ENCODE peak calls at places on chromosomes 13 and 19, in nine cellular contexts. X is nucleus accumbens; R is NCI-H1092 treated with DMSO at 0.1 percent for 48 hours; K is skeletal muscle cell; N is stimulated activated CD8-positive, alpha-beta memory T cell treated with anti-CD3 and anti-CD28 coated beads, Interleukin-15, amount 100 ng/mL, for 24 hours; E is GM12865; Q is DMS53; L is GM12891; H is activated T-cell treated with anti-CD3 and anti-CD28 coated beads for 1 hour. A is an unnamed sample.

GRCh38 chr19:42568006-42568405 is 26.7 kb downstream of the CEACAM8 start:
- DNase-seq in X (no peak), R (no peak), K (no peak), N (no peak), E (no peak), Q (no peak), L (no peak), H (no peak), A (no peak)

GRCh38 chr13:59684105-59684504 is 479.6 kb downstream of the DIAPH3 start:
- DNase-seq in X (no peak), R (no peak), K (no peak), N (no peak), E (no peak), Q (no peak), L (no peak), H (no peak), A (no peak)

GRCh38 chr19:11261902-11262839 is at the start of gene DOCK6:
- DNase-seq in X (no peak), R (no peak), K (no peak), N (no peak), E (peak), Q (peak), L (peak), H (no peak), A (peak)

GRCh38 chr13:49540552-49540951 is 44.8 kb downstream of the PHF11 start:
- DNase-seq in X (no peak), R (no peak), K (peak), N (no peak), E (peak), Q (peak), L (no peak), H (no peak), A (no peak)

GRCh38 chr13:23469901-23470525 is 36.5 kb upstream of the SACS start:
- DNase-seq in X (no peak), R (no peak), K (peak), N (no peak), E (peak), Q (no peak), L (no peak), H (no peak), A (peak)

GRCh38 chr19:35476149-35476548 is 14.1 kb downstream of the KRTDAP start:
- DNase-seq in X (no peak), R (no peak), K (no peak), N (no peak), E (peak), Q (peak), L (no peak), H (no peak), A (no peak)

GRCh38 chr13:103695320-103695719 is 629.1 kb upstream of the SLC10A2 start:
- DNase-seq in X (no peak), R (no peak), K (no peak), N (no peak), E (no peak), Q (no peak), L (no peak), H (no peak), A (no peak)

GRCh38 chr19:1133471-1133929 is 29.7 kb downstream of the GPX4 start:
- DNase-seq in X (no peak), R (no peak), K (no peak), N (no peak), E (peak), Q (no peak), L (no peak), H (peak), A (peak)

GRCh38 chr13:75872970-75873369 is 236.8 kb downstream of the LMO7 start:
- DNase-seq in X (no peak), R (no peak), K (no peak), N (no peak), E (no peak), Q (no peak), L (no peak), H (no peak), A (no peak)

GRCh38 chr13:48412881-48413351 is at the start of gene LPAR6:
- DNase-seq in X (no peak), R (no peak), K (peak), N (no peak), E (no peak), Q (no peak), L (no peak), H (no peak), A (peak)

GRCh38 chr13:29270536-29271045 is 324.9 kb downstream of the SLC7A1 start:
- DNase-seq in X (no peak), R (no peak), K (no peak), N (no peak), E (no peak), Q (no peak), L (no peak), H (no peak), A (no peak)

GRCh38 chr19:33000910-33001309 is 28.9 kb downstream of the FAAP24 start:
- DNase-seq in X (no peak), R (no peak), K (no peak), N (no peak), E (no peak), Q (no peak), L (no peak), H (no peak), A (no peak)

GRCh38 chr13:65594255-65594654 is 1635.9 kb downstream of the PCDH9 start:
- DNase-seq in X (no peak), R (no peak), K (peak), N (no peak), E (no peak), Q (no peak), L (no peak), H (no peak), A (no peak)

GRCh38 chr13:25630327-25630726 is 258.6 kb downstream of the ATP8A2 start:
- DNase-seq in X (no peak), R (no peak), K (no peak), N (no peak), E (no peak), Q (no peak), L (no peak), H (no peak), A (peak)

GRCh38 chr13:76552807-76553206 is 333.4 kb downstream of the KCTD12 start:
- DNase-seq in X (no peak), R (no peak), K (no peak), N (no peak), E (no peak), Q (no peak), L (no peak), H (no peak), A (no peak)

GRCh38 chr13:35995136-35995535 is 136.0 kb downstream of the DCLK1 start:
- DNase-seq in X (no peak), R (no peak), K (no peak), N (no peak), E (no peak), Q (no peak), L (no peak), H (no peak), A (no peak)

GRCh38 chr19:55641376-55642152 is 762 bp downstream of the ZNF580 start:
- DNase-seq in X (no peak), R (no peak), K (no peak), N (no peak), E (peak), Q (peak), L (no peak), H (no peak), A (peak)

GRCh38 chr19:5996598-5997320 is 18.8 kb upstream of the RANBP3 start:
- DNase-seq in X (no peak), R (no peak), K (no peak), N (no peak), E (no peak), Q (no peak), L (no peak), H (no peak), A (no peak)

GRCh38 chr13:23866420-23867026 is 22.7 kb downstream of the MIPEP start:
- DNase-seq in X (no peak), R (no peak), K (no peak), N (no peak), E (no peak), Q (no peak), L (no peak), H (no peak), A (no peak)

GRCh38 chr13:100751826-100752225 is 77.2 kb upstream of the TMTC4 start:
- DNase-seq in X (peak), R (no peak), K (no peak), N (no peak), E (no peak), Q (no peak), L (no peak), H (no peak), A (peak)

GRCh38 chr19:1324792-1325567 is 39.3 kb downstream of the EFNA2 start:
- DNase-seq in X (peak), R (peak), K (peak), N (no peak), E (no peak), Q (peak), L (peak), H (peak), A (no peak)

GRCh38 chr19:3413796-3414327 is 47.5 kb downstream of the NFIC start:
- DNase-seq in X (no peak), R (no peak), K (no peak), N (no peak), E (no peak), Q (peak), L (no peak), H (no peak), A (no peak)

GRCh38 chr19:29122185-29122584 is 90.8 kb downstream of the UQCRFS1 start:
- DNase-seq in X (no peak), R (no peak), K (no peak), N (no peak), E (no peak), Q (no peak), L (no peak), H (no peak), A (no peak)

GRCh38 chr19:50203281-50204080 is at the start of gene MYH14:
- DNase-seq in X (peak), R (no peak), K (no peak), N (no peak), E (no peak), Q (peak), L (no peak), H (no peak), A (peak)

GRCh38 chr13:58804832-58805231 is 1173.3 kb downstream of the PCDH17 start:
- DNase-seq in X (no peak), R (no peak), K (no peak), N (no peak), E (no peak), Q (no peak), L (no peak), H (no peak), A (no peak)

GRCh38 chr13:47999973-48000372 is 1.1 kb downstream of the SUCLA2 start:
- DNase-seq in X (no peak), R (no peak), K (no peak), N (no peak), E (no peak), Q (no peak), L (no peak), H (no peak), A (no peak)

GRCh38 chr19:10625003-10625761 is at the start of gene SLC44A2:
- DNase-seq in X (peak), R (peak), K (no peak), N (no peak), E (no peak), Q (peak), L (no peak), H (no peak), A (peak)

GRCh38 chr13:33153421-33154381 is 131.9 kb downstream of the STARD13 start:
- DNase-seq in X (no peak), R (no peak), K (no peak), N (no peak), E (no peak), Q (no peak), L (no peak), H (no peak), A (no peak)

GRCh38 chr13:102042746-102043145 is 359.1 kb downstream of the FGF14 start:
- DNase-seq in X (no peak), R (no peak), K (no peak), N (no peak), E (no peak), Q (no peak), L (no peak), H (no peak), A (no peak)

GRCh38 chr13:52459668-52460067 is 4.4 kb downstream of the CKAP2 start:
- DNase-seq in X (no peak), R (no peak), K (peak), N (no peak), E (no peak), Q (no peak), L (no peak), H (no peak), A (no peak)

GRCh38 chr13:93244141-93244917 is 17.7 kb downstream of the GPC6 start:
- DNase-seq in X (no peak), R (no peak), K (no peak), N (no peak), E (no peak), Q (no peak), L (no peak), H (no peak), A (no peak)

GRCh38 chr19:18967358-18968146 is 26.5 kb upstream of the HOMER3 start:
- DNase-seq in X (no peak), R (no peak), K (no peak), N (no peak), E (no peak), Q (no peak), L (no peak), H (no peak), A (no peak)

GRCh38 chr19:9793051-9793591 is 24.6 kb upstream of the ZNF846 start:
- DNase-seq in X (no peak), R (no peak), K (no peak), N (peak), E (peak), Q (peak), L (no peak), H (peak), A (peak)

GRCh38 chr13:106173891-106174610 is 361.4 kb downstream of the EFNB2 start:
- DNase-seq in X (no peak), R (no peak), K (no peak), N (no peak), E (no peak), Q (no peak), L (no peak), H (no peak), A (no peak)

GRCh38 chr19:56806639-56807038 is 33.9 kb downstream of the PEG3 start:
- DNase-seq in X (no peak), R (no peak), K (no peak), N (no peak), E (no peak), Q (no peak), L (no peak), H (no peak), A (no peak)

GRCh38 chr19:28884786-28885476 is 328.0 kb downstream of the UQCRFS1 start:
- DNase-seq in X (no peak), R (no peak), K (no peak), N (no peak), E (no peak), Q (no peak), L (no peak), H (no peak), A (no peak)

A was measured in SJCRH30.